ENCODE peak calls at places on chromosomes 3 and 15, in nine cellular contexts. Q, J, R, U, T, P, F, N and G are unnamed samples.

GRCh38 chr3:102074951-102075350 is 225.6 kb downstream of the NFKBIZ start:
- DNase-seq in Q (no peak), J (no peak), R (no peak), U (no peak), T (no peak), P (no peak), F (peak), N (no peak), G (no peak)

GRCh38 chr3:172275586-172275985 is 172.7 kb downstream of the GHSR start:
- DNase-seq in Q (no peak), J (no peak), R (no peak), U (no peak), T (no peak), P (no peak), F (no peak), N (no peak), G (no peak)

GRCh38 chr3:75341324-75342067 is 322.6 kb upstream of the FRG2C start:
- DNase-seq in Q (no peak), J (no peak), R (no peak), U (peak), T (no peak), P (peak), F (no peak), N (no peak), G (no peak)

GRCh38 chr3:44045476-44046275 is 196.0 kb upstream of the TOPAZ1 start:
- DNase-seq in Q (peak), J (no peak), R (no peak), U (peak), T (peak), P (no peak), F (peak), N (peak), G (no peak)

GRCh38 chr3:193780810-193781472 is 187.9 kb downstream of the OPA1 start:
- DNase-seq in Q (peak), J (peak), R (peak), U (peak), T (peak), P (peak), F (peak), N (peak), G (peak)

GRCh38 chr15:88604381-88604951 is 16.7 kb upstream of the AEN start:
- DNase-seq in Q (no peak), J (no peak), R (no peak), U (no peak), T (no peak), P (no peak), F (no peak), N (peak), G (peak)

GRCh38 chr3:131540821-131541220 is 38.0 kb upstream of the MRPL3 start:
- DNase-seq in Q (no peak), J (no peak), R (no peak), U (no peak), T (no peak), P (no peak), F (peak), N (no peak), G (no peak)

GRCh38 chr3:71693641-71694040 is 31.6 kb downstream of the EIF4E3 start:
- DNase-seq in Q (no peak), J (no peak), R (peak), U (no peak), T (no peak), P (no peak), F (no peak), N (no peak), G (no peak)

GRCh38 chr3:159904455-159904854 is 84.2 kb upstream of the IL12A start:
- DNase-seq in Q (no peak), J (no peak), R (no peak), U (peak), T (no peak), P (no peak), F (no peak), N (no peak), G (no peak)

GRCh38 chr15:66238318-66238717 is 15.2 kb downstream of the MEGF11 start:
- DNase-seq in Q (no peak), J (no peak), R (no peak), U (no peak), T (no peak), P (no peak), F (no peak), N (no peak), G (no peak)

GRCh38 chr3:110738531-110738930 is 333.1 kb upstream of the NECTIN3 start:
- DNase-seq in Q (no peak), J (peak), R (no peak), U (no peak), T (no peak), P (no peak), F (peak), N (no peak), G (no peak)

GRCh38 chr3:46314517-46314916 is 39.4 kb upstream of the CCR2 start:
- DNase-seq in Q (no peak), J (no peak), R (no peak), U (peak), T (no peak), P (no peak), F (no peak), N (no peak), G (no peak)